ENCODE peak calls at places on chromosomes 2 and 18, in ten cellular contexts. One of them, this sample, is unnamed.

GRCh38 chr2:189382668-189383067 is 58.6 kb upstream of the WDR75 start:
- DNase-seq in activated CD4-positive, alpha-beta T cell treated with anti-CD3 and anti-CD28 coated beads for 1 hour: no peak
- DNase-seq in transverse colon: no peak
- DNase-seq in effector CD4-positive, alpha-beta T cell: no peak
- DNase-seq in GM12891: no peak
- DNase-seq in T-helper 17 cell: no peak
- DNase-seq in HCT116: no peak
- DNase-seq in EL: no peak
- DNase-seq in T-helper 2 cell: no peak
- DNase-seq in RCC 7860: no peak
- DNase-seq in this sample: no peak

GRCh38 chr2:215537621-215538020 is 101.8 kb upstream of the FN1 start:
- DNase-seq in RCC 7860: no peak
- DNase-seq in T-helper 17 cell: no peak
- DNase-seq in EL: peak; percentile 6
- DNase-seq in T-helper 2 cell: no peak
- DNase-seq in effector CD4-positive, alpha-beta T cell: no peak
- DNase-seq in GM12891: no peak
- DNase-seq in HCT116: no peak
- DNase-seq in activated CD4-positive, alpha-beta T cell treated with anti-CD3 and anti-CD28 coated beads for 1 hour: no peak
- DNase-seq in transverse colon: no peak
- DNase-seq in this sample: peak; percentile 27

GRCh38 chr2:190435031-190435677 is 27.0 kb downstream of the MFSD6 start:
- DNase-seq in T-helper 17 cell: no peak
- DNase-seq in GM12891: no peak
- DNase-seq in activated CD4-positive, alpha-beta T cell treated with anti-CD3 and anti-CD28 coated beads for 1 hour: no peak
- DNase-seq in EL: no peak
- DNase-seq in RCC 7860: no peak
- DNase-seq in HCT116: no peak
- DNase-seq in T-helper 2 cell: no peak
- DNase-seq in transverse colon: no peak
- DNase-seq in effector CD4-positive, alpha-beta T cell: no peak
- DNase-seq in this sample: no peak

GRCh38 chr2:120937736-120938131 is 202.1 kb downstream of the GLI2 start:
- DNase-seq in EL: peak; percentile 73
- DNase-seq in activated CD4-positive, alpha-beta T cell treated with anti-CD3 and anti-CD28 coated beads for 1 hour: no peak
- DNase-seq in transverse colon: no peak
- DNase-seq in GM12891: no peak
- DNase-seq in effector CD4-positive, alpha-beta T cell: no peak
- DNase-seq in T-helper 17 cell: no peak
- DNase-seq in HCT116: no peak
- DNase-seq in T-helper 2 cell: no peak
- DNase-seq in RCC 7860: no peak
- DNase-seq in this sample: no peak

GRCh38 chr2:221144909-221145308 is 427.2 kb downstream of the EPHA4 start:
- DNase-seq in RCC 7860: no peak
- DNase-seq in EL: no peak
- DNase-seq in transverse colon: no peak
- DNase-seq in effector CD4-positive, alpha-beta T cell: no peak
- DNase-seq in T-helper 17 cell: no peak
- DNase-seq in activated CD4-positive, alpha-beta T cell treated with anti-CD3 and anti-CD28 coated beads for 1 hour: no peak
- DNase-seq in T-helper 2 cell: no peak
- DNase-seq in HCT116: no peak
- DNase-seq in GM12891: no peak
- DNase-seq in this sample: no peak

GRCh38 chr18:76938619-76939018 is 116.3 kb downstream of the ZNF236 start:
- DNase-seq in EL: no peak
- DNase-seq in RCC 7860: no peak
- DNase-seq in activated CD4-positive, alpha-beta T cell treated with anti-CD3 and anti-CD28 coated beads for 1 hour: no peak
- DNase-seq in transverse colon: no peak
- DNase-seq in effector CD4-positive, alpha-beta T cell: no peak
- DNase-seq in GM12891: no peak
- DNase-seq in T-helper 2 cell: no peak
- DNase-seq in T-helper 17 cell: no peak
- DNase-seq in HCT116: no peak
- DNase-seq in this sample: no peak

GRCh38 chr18:9826666-9827065 is 59.1 kb upstream of the TXNDC2 start:
- DNase-seq in transverse colon: no peak
- DNase-seq in effector CD4-positive, alpha-beta T cell: no peak
- DNase-seq in HCT116: no peak
- DNase-seq in T-helper 2 cell: no peak
- DNase-seq in activated CD4-positive, alpha-beta T cell treated with anti-CD3 and anti-CD28 coated beads for 1 hour: no peak
- DNase-seq in T-helper 17 cell: no peak
- DNase-seq in EL: no peak
- DNase-seq in GM12891: no peak
- DNase-seq in RCC 7860: no peak
- DNase-seq in this sample: no peak

GRCh38 chr2:170766693-170767092 is 3.5 kb upstream of the ERICH2 start:
- DNase-seq in activated CD4-positive, alpha-beta T cell treated with anti-CD3 and anti-CD28 coated beads for 1 hour: no peak
- DNase-seq in EL: no peak
- DNase-seq in HCT116: no peak
- DNase-seq in RCC 7860: no peak
- DNase-seq in transverse colon: no peak
- DNase-seq in GM12891: no peak
- DNase-seq in T-helper 2 cell: no peak
- DNase-seq in effector CD4-positive, alpha-beta T cell: no peak
- DNase-seq in T-helper 17 cell: no peak
- DNase-seq in this sample: peak; percentile 80

This sample was measured in mesendoderm.